ENCODE peak calls at places on chromosomes 1 and 21, in ten cellular contexts. Y, O, U, X, E, C, I, V, D and F are unnamed samples.

GRCh38 chr1:173269490-173270230 is 62.5 kb upstream of the TNFSF4 start:
- DNase-seq in I (no peak), C (peak), V (peak), Y (no peak), X (no peak), D (no peak), U (no peak), O (no peak), E (no peak), F (peak)

GRCh38 chr1:168743001-168743400 is 14.0 kb upstream of the DPT start:
- DNase-seq in V (no peak), U (no peak), E (no peak), Y (no peak), I (no peak), X (no peak), D (no peak), C (no peak), O (no peak), F (no peak)

GRCh38 chr1:224495861-224496260 is 61.3 kb upstream of the WDR26 start:
- DNase-seq in X (no peak), I (no peak), Y (no peak), E (no peak), V (no peak), O (no peak), C (no peak), D (no peak), U (no peak), F (no peak)

GRCh38 chr1:209590405-209590804 is 6.9 kb downstream of the CAMK1G start:
- DNase-seq in X (peak), I (no peak), Y (no peak), O (no peak), U (no peak), E (no peak), C (no peak), V (peak), D (peak), F (peak)

GRCh38 chr1:21567241-21568005 is 58.2 kb downstream of the ALPL start:
- DNase-seq in D (no peak), C (peak), U (no peak), O (no peak), E (no peak), X (no peak), Y (no peak), V (peak), I (no peak), F (no peak)

GRCh38 chr1:70140894-70141293 is 64.5 kb downstream of the LRRC40 start:
- DNase-seq in V (no peak), I (no peak), D (no peak), X (no peak), E (no peak), O (no peak), U (no peak), Y (no peak), C (no peak), F (peak)

GRCh38 chr1:243343970-243344749 is 88.3 kb downstream of the SDCCAG8 start:
- DNase-seq in O (no peak), V (peak), U (no peak), X (no peak), I (no peak), Y (no peak), E (no peak), C (peak), D (no peak), F (no peak)

GRCh38 chr21:43981871-43982210 is 30.3 kb upstream of the TRAPPC10 start:
- DNase-seq in O (no peak), Y (no peak), D (no peak), I (no peak), E (no peak), X (no peak), V (no peak), U (no peak), C (no peak), F (no peak)

GRCh38 chr1:78547081-78547480 is 56.3 kb downstream of the PTGFR start:
- DNase-seq in C (no peak), I (no peak), E (no peak), D (no peak), Y (no peak), V (no peak), U (no peak), X (no peak), O (no peak), F (no peak)

GRCh38 chr1:184005506-184005905 is 32.0 kb downstream of the COLGALT2 start:
- DNase-seq in D (no peak), O (no peak), C (no peak), V (no peak), U (no peak), E (no peak), I (no peak), X (no peak), Y (no peak), F (no peak)

GRCh38 chr1:19918057-19918456 is 5.4 kb downstream of the PLA2G2E start:
- DNase-seq in Y (peak), O (peak), V (peak), I (peak), U (peak), X (peak), C (peak), D (peak), E (peak), F (peak)

GRCh38 chr21:32334980-32335471 is 36.4 kb downstream of the MRAP start:
- DNase-seq in V (no peak), Y (no peak), O (no peak), I (no peak), D (no peak), C (no peak), E (peak), X (no peak), U (no peak), F (peak)

GRCh38 chr1:54949971-54950360 is 30.5 kb upstream of the TMEM61 start:
- DNase-seq in O (no peak), Y (no peak), I (no peak), E (no peak), D (no peak), X (no peak), U (no peak), C (no peak), V (no peak), F (no peak)

GRCh38 chr1:7580923-7581753 is 190.0 kb upstream of the VAMP3 start:
- DNase-seq in U (no peak), O (no peak), Y (no peak), V (peak), E (no peak), I (no peak), C (no peak), X (no peak), D (no peak), F (no peak)

GRCh38 chr1:225539069-225539468 is 111.2 kb upstream of the LBR start:
- DNase-seq in D (no peak), I (no peak), U (no peak), C (no peak), Y (no peak), O (no peak), V (no peak), X (no peak), E (no peak), F (no peak)

GRCh38 chr1:229509576-229509975 is 1.4 kb upstream of the NUP133 start:
- DNase-seq in I (no peak), E (no peak), U (no peak), O (no peak), V (no peak), X (no peak), C (no peak), D (no peak), Y (no peak), F (no peak)

GRCh38 chr1:40039245-40039756 is 1.2 kb upstream of the CAP1 start:
- DNase-seq in I (no peak), X (no peak), V (peak), E (peak), Y (no peak), U (peak), O (peak), D (no peak), C (peak), F (no peak)

GRCh38 chr21:35575280-35575915 is 484.9 kb downstream of the SETD4 start:
- DNase-seq in I (no peak), D (no peak), Y (no peak), E (no peak), U (no peak), V (peak), O (no peak), C (no peak), X (no peak), F (no peak)

GRCh38 chr1:21337459-21337930 is 47.2 kb upstream of the ECE1 start:
- DNase-seq in U (no peak), I (no peak), Y (no peak), V (no peak), D (no peak), C (no peak), E (no peak), X (no peak), O (no peak), F (no peak)

GRCh38 chr1:174398246-174398645 is 49.5 kb upstream of the GPR52 start:
- DNase-seq in E (no peak), D (no peak), U (no peak), Y (no peak), O (no peak), V (no peak), I (no peak), X (no peak), C (no peak), F (no peak)

GRCh38 chr1:203046984-203047630 is 20.8 kb downstream of the PPFIA4 start:
- DNase-seq in I (no peak), V (peak), D (no peak), U (no peak), C (peak), X (no peak), Y (no peak), E (no peak), O (no peak), F (no peak)

GRCh38 chr1:179251675-179252074 is 22.2 kb upstream of the ABL2 start:
- DNase-seq in O (no peak), X (no peak), Y (no peak), V (peak), I (no peak), D (no peak), E (no peak), C (no peak), U (no peak), F (no peak)

GRCh38 chr1:25611843-25612242 is 4.7 kb upstream of the MAN1C1 start:
- DNase-seq in E (no peak), Y (no peak), O (no peak), U (no peak), V (no peak), D (no peak), I (no peak), X (no peak), C (no peak), F (peak)

GRCh38 chr1:25425098-25426085 is 4.8 kb upstream of the RHCE start:
- DNase-seq in U (no peak), C (no peak), O (no peak), D (no peak), I (no peak), V (peak), Y (no peak), X (no peak), E (no peak), F (no peak)

GRCh38 chr1:200042437-200043329 is 15.2 kb downstream of the NR5A2 start:
- DNase-seq in Y (no peak), U (no peak), X (no peak), O (no peak), V (no peak), E (no peak), C (no peak), D (peak), I (no peak), F (no peak)

GRCh38 chr1:211631168-211631567 is 44.3 kb downstream of the NEK2 start:
- DNase-seq in E (no peak), D (no peak), X (no peak), C (no peak), V (no peak), O (no peak), Y (no peak), I (no peak), U (no peak), F (no peak)

GRCh38 chr1:23209765-23210164 is 7.5 kb downstream of the HTR1D start:
- DNase-seq in Y (no peak), X (no peak), O (no peak), C (no peak), U (no peak), E (no peak), I (no peak), D (no peak), V (no peak), F (no peak)

GRCh38 chr21:46221664-46222435 is 6.7 kb downstream of the LSS start:
- DNase-seq in V (no peak), D (no peak), X (no peak), Y (no peak), O (no peak), U (no peak), E (no peak), I (no peak), C (no peak), F (no peak)

GRCh38 chr1:231236131-231236571 is 4.9 kb upstream of the GNPAT start:
- DNase-seq in X (no peak), Y (no peak), E (no peak), C (no peak), V (no peak), D (no peak), I (no peak), U (no peak), O (no peak), F (no peak)

GRCh38 chr21:26961704-26962103 is 5.2 kb downstream of the ADAMTS5 start:
- DNase-seq in O (no peak), Y (no peak), D (no peak), U (no peak), V (no peak), X (peak), E (no peak), C (no peak), I (no peak), F (no peak)

GRCh38 chr1:150972417-150972940 is 2.2 kb downstream of the CERS2 start:
- DNase-seq in E (no peak), U (no peak), C (no peak), O (no peak), D (no peak), Y (no peak), X (no peak), V (no peak), I (no peak), F (no peak)